ENCODE peak calls at places on chromosomes 16 and 17, in five cellular contexts. W is A549, X is GM12878, I is K562, C is HepG2. D is an unnamed sample.

GRCh38 chr16:600781-601180 is 10.9 kb downstream of the RAB40C start:
- DNase-seq in W (no peak), X (no peak), I (no peak), C (peak; percentile 45), D (peak; percentile 69)

GRCh38 chr17:81128774-81129173 is 36.5 kb upstream of the PVALEF start:
- DNase-seq in W (no peak), X (no peak), I (no peak), C (no peak), D (no peak)

GRCh38 chr17:78794399-78794798 is 12.3 kb upstream of the CYTH1 start:
- DNase-seq in W (no peak), X (no peak), I (no peak), C (no peak), D (no peak)

GRCh38 chr16:14351647-14352046 is 278.4 kb downstream of the PARN start:
- DNase-seq in W (no peak), X (no peak), I (no peak), C (peak; percentile 50), D (no peak)

GRCh38 chr16:10308305-10309193 is 77.3 kb upstream of the ATF7IP2 start:
- DNase-seq in W (no peak), X (peak; percentile 16), I (no peak), C (peak; percentile 61), D (no peak)

GRCh38 chr16:50526249-50526648 is 21.9 kb upstream of the NKD1 start:
- DNase-seq in W (no peak), X (no peak), I (no peak), C (no peak), D (no peak)

GRCh38 chr17:3534881-3535252 is 22.7 kb downstream of the TRPV3 start:
- DNase-seq in W (peak; percentile 54), X (no peak), I (no peak), C (no peak), D (peak; percentile 50)

GRCh38 chr17:70332811-70333210 is 163.5 kb downstream of the KCNJ2 start:
- DNase-seq in W (no peak), X (no peak), I (no peak), C (no peak), D (no peak)

GRCh38 chr17:6439951-6440350 is 4.3 kb upstream of the PIMREG start:
- DNase-seq in W (no peak), X (no peak), I (no peak), C (peak; percentile 8), D (peak; percentile 53)

GRCh38 chr16:69894675-69895074 is 56.5 kb upstream of the CLEC18A start:
- DNase-seq in W (no peak), X (no peak), I (no peak), C (no peak), D (no peak)

GRCh38 chr17:62794666-62794971 is 13.5 kb downstream of the MARCHF10 start:
- DNase-seq in W (no peak), X (no peak), I (no peak), C (no peak), D (no peak)

GRCh38 chr16:57977418-57978069 is 6.6 kb upstream of the CNGB1 start:
- DNase-seq in W (no peak), X (no peak), I (peak; percentile 27), C (no peak), D (peak; percentile 54)

GRCh38 chr17:57396515-57396921 is 140.2 kb downstream of the MSI2 start:
- DNase-seq in W (no peak), X (no peak), I (no peak), C (no peak), D (no peak)

GRCh38 chr17:61128671-61129115 is 270.9 kb upstream of the TBX2 start:
- DNase-seq in W (no peak), X (no peak), I (no peak), C (no peak), D (no peak)

GRCh38 chr16:28981517-28981916 is 3.3 kb upstream of the LAT start:
- DNase-seq in W (peak; percentile 30), X (no peak), I (peak; percentile 81), C (peak; percentile 38), D (peak; percentile 76)

GRCh38 chr16:75230471-75231110 is 11.8 kb downstream of the CTRB1 start:
- DNase-seq in W (no peak), X (no peak), I (no peak), C (no peak), D (no peak)

GRCh38 chr16:55439101-55439690 is 39.8 kb upstream of the MMP2 start:
- DNase-seq in W (no peak), X (no peak), I (no peak), C (no peak), D (no peak)

GRCh38 chr17:35283767-35284166 is 40.9 kb downstream of the SLFN5 start:
- DNase-seq in W (no peak), X (no peak), I (no peak), C (no peak), D (no peak)

GRCh38 chr17:8123695-8124349 is at the start of gene HES7:
- DNase-seq in W (no peak), X (no peak), I (peak; percentile 35), C (no peak), D (peak; percentile 92)

GRCh38 chr17:43753488-43754129 is 5.0 kb downstream of the SOST start:
- DNase-seq in W (no peak), X (peak; percentile 41), I (peak; percentile 46), C (no peak), D (no peak)

GRCh38 chr16:75272097-75272548 is 20.7 kb upstream of the BCAR1 start:
- DNase-seq in W (no peak), X (peak; percentile 28), I (no peak), C (peak; percentile 73), D (no peak)

GRCh38 chr16:813204-813915 is 12.8 kb upstream of the GNG13 start:
- DNase-seq in W (peak; percentile 63), X (no peak), I (peak; percentile 84), C (peak; percentile 12), D (peak; percentile 87)

GRCh38 chr17:44820631-44821196 is 9.4 kb downstream of the GJC1 start:
- DNase-seq in W (peak; percentile 79), X (no peak), I (no peak), C (peak; percentile 36), D (no peak)

GRCh38 chr16:3793161-3793576 is 75.8 kb upstream of the TRAP1 start:
- DNase-seq in W (no peak), X (no peak), I (no peak), C (no peak), D (peak; percentile 35)

GRCh38 chr16:4140652-4141051 is 24.4 kb upstream of the ADCY9 start:
- DNase-seq in W (no peak), X (peak; percentile 38), I (no peak), C (no peak), D (no peak)

GRCh38 chr16:2924901-2925820 is 13.4 kb downstream of the FLYWCH1 start:
- DNase-seq in W (no peak), X (no peak), I (no peak), C (no peak), D (peak; percentile 91)

GRCh38 chr16:14011006-14011405 is 60.1 kb upstream of the MRTFB start:
- DNase-seq in W (no peak), X (no peak), I (no peak), C (no peak), D (no peak)

GRCh38 chr16:56603589-56603988 is 4.8 kb upstream of the MT2A start:
- DNase-seq in W (peak; percentile 67), X (no peak), I (no peak), C (peak; percentile 86), D (peak; percentile 80)

GRCh38 chr17:43559161-43559816 is 13.1 kb upstream of the ETV4 start:
- DNase-seq in W (no peak), X (no peak), I (no peak), C (peak; percentile 79), D (no peak)

GRCh38 chr17:12928736-12929135 is 89.1 kb downstream of the ELAC2 start:
- DNase-seq in W (no peak), X (no peak), I (no peak), C (peak; percentile 29), D (peak; percentile 40)

GRCh38 chr16:87303431-87303930 is 13.7 kb downstream of the C16orf95 start:
- DNase-seq in W (no peak), X (no peak), I (peak; percentile 53), C (peak; percentile 25), D (no peak)

GRCh38 chr16:3413730-3414379 is 12.8 kb downstream of the ZNF174 start:
- DNase-seq in W (no peak), X (no peak), I (no peak), C (no peak), D (peak; percentile 55)

GRCh38 chr17:50918071-50918932 is 52.1 kb upstream of the TOB1 start:
- DNase-seq in W (no peak), X (no peak), I (no peak), C (no peak), D (no peak)

GRCh38 chr17:1055751-1056645 is 59.1 kb downstream of the TIMM22 start:
- DNase-seq in W (peak; percentile 88), X (no peak), I (peak; percentile 71), C (peak; percentile 47), D (peak; percentile 82)
- TF ChIP-seq JUNB in W (no peak), X (no peak), I (no peak), C (no peak), D (no peak)

GRCh38 chr17:59346876-59347407 is 15.5 kb downstream of the YPEL2 start:
- DNase-seq in W (no peak), X (no peak), I (no peak), C (no peak), D (no peak)

GRCh38 chr17:59346341-59346740 is 14.9 kb downstream of the YPEL2 start:
- DNase-seq in W (no peak), X (no peak), I (no peak), C (no peak), D (no peak)

GRCh38 chr17:59349178-59349577 is 17.7 kb downstream of the YPEL2 start:
- DNase-seq in W (no peak), X (no peak), I (no peak), C (no peak), D (no peak)

GRCh38 chr17:59345476-59345875 is 14.0 kb downstream of the YPEL2 start:
- DNase-seq in W (no peak), X (no peak), I (no peak), C (no peak), D (no peak)

GRCh38 chr17:59347975-59348391 is 16.5 kb downstream of the YPEL2 start:
- DNase-seq in W (no peak), X (no peak), I (no peak), C (no peak), D (no peak)
- TF ChIP-seq JUNB in W (no peak), X (no peak), I (no peak), C (no peak), D (no peak)

DNA sequence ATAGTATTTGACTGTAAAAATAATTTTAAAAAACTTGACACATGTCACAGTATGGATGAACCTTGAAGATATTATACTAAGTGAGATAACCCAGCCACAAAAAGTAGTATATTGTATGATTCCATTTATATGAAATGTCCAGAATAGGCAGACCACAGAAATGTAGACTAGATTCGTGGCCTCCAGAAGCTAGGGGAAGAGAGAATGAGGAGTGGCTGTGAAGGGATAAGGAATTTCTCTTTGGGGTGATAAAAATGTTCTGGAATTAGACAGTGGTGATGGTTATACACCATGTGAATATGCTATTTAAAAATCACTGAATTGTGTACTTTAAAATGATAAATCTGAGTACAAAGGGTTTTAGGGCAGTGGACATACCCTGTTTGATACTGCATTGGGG is 253.1 kb upstream of the DYNLRB2 start:
- DNase-seq in W (no peak), X (no peak), I (no peak), C (no peak), D (no peak)
- TF ChIP-seq JUNB in W (no peak), X (no peak), I (no peak), C (no peak), D (no peak)

DNA sequence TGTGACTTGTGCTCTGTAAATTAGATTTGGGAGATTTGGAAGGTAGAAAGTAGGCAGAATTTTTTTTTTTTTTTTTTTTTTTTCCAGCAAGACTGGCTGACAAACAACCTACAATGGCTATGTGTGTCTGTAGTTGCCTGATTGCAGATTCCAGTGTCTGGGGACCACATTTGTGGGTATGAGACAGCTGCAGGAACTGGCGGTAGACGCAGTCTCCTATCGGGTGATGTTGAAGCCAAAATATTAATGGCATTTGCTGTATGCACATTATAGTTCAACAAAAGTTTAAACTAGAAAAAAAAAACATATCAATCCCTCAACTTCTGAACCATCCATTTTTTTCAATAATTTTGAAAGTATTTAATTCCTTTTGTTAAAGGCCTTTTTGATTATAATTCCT is 665.2 kb downstream of the TOX3 start:
- DNase-seq in W (no peak), X (no peak), I (no peak), C (no peak), D (no peak)
- TF ChIP-seq JUNB in W (no peak), X (no peak), I (no peak), C (no peak), D (no peak)

D was measured in GM23338.